ENCODE peak calls at places on chromosomes 6 and 20, in seven cellular contexts. W, Q, M, K, D, F and A are unnamed samples.

GRCh38 chr6:157744202-157744601 is 78.8 kb upstream of the SNX9 start:
- DNase-seq in W (no peak), Q (no peak), M (no peak), K (no peak), D (no peak), F (no peak), A (no peak)

GRCh38 chr6:169592558-169592957 is 109.3 kb downstream of the WDR27 start:
- DNase-seq in W (no peak), Q (no peak), M (peak; percentile 65), K (no peak), D (no peak), F (no peak), A (no peak)

GRCh38 chr6:119112856-119113530 is 34.5 kb upstream of the FAM184A start:
- DNase-seq in W (no peak), Q (no peak), M (peak; percentile 13), K (no peak), D (no peak), F (no peak), A (peak; percentile 50)

GRCh38 chr20:36629719-36630340 is 16.2 kb downstream of the SLA2 start:
- DNase-seq in W (peak; percentile 57), Q (no peak), M (no peak), K (peak; percentile 76), D (no peak), F (peak; percentile 65), A (no peak)

GRCh38 chr20:50027611-50028105 is 44.9 kb downstream of the SNAI1 start:
- DNase-seq in W (no peak), Q (peak; percentile 71), M (peak; percentile 92), K (no peak), D (no peak), F (no peak), A (no peak)

GRCh38 chr6:83257791-83258190 is 64.6 kb downstream of the RWDD2A start:
- DNase-seq in W (no peak), Q (no peak), M (no peak), K (no peak), D (no peak), F (no peak), A (no peak)

GRCh38 chr20:64080013-64080812 is at the start of gene OPRL1:
- DNase-seq in W (peak; percentile 53), Q (no peak), M (no peak), K (peak; percentile 96), D (no peak), F (no peak), A (no peak)

GRCh38 chr6:39910164-39910563 is 24.1 kb downstream of the MOCS1 start:
- DNase-seq in W (no peak), Q (no peak), M (no peak), K (no peak), D (no peak), F (no peak), A (no peak)

GRCh38 chr20:46122516-46123481 is 4.7 kb downstream of the CD40 start:
- DNase-seq in W (no peak), Q (no peak), M (no peak), K (no peak), D (no peak), F (no peak), A (no peak)

GRCh38 chr6:36662827-36663256 is 15.7 kb upstream of the CDKN1A start:
- DNase-seq in W (peak; percentile 27), Q (no peak), M (no peak), K (no peak), D (no peak), F (peak; percentile 37), A (no peak)

GRCh38 chr6:871503-871902 is 178.6 kb upstream of the EXOC2 start:
- DNase-seq in W (no peak), Q (no peak), M (no peak), K (no peak), D (no peak), F (no peak), A (no peak)

GRCh38 chr6:111949546-111949945 is 76.3 kb upstream of the FYN start:
- DNase-seq in W (no peak), Q (no peak), M (no peak), K (no peak), D (no peak), F (no peak), A (no peak)

GRCh38 chr20:7754102-7754501 is 186.2 kb downstream of the HAO1 start:
- DNase-seq in W (no peak), Q (no peak), M (no peak), K (no peak), D (no peak), F (no peak), A (no peak)

GRCh38 chr6:170084166-170084730 is 206.6 kb downstream of the DLL1 start:
- DNase-seq in W (no peak), Q (peak; percentile 6), M (no peak), K (no peak), D (no peak), F (no peak), A (no peak)

GRCh38 chr6:30355281-30355680 is 10.3 kb downstream of the RPP21 start:
- DNase-seq in W (no peak), Q (no peak), M (no peak), K (no peak), D (no peak), F (no peak), A (no peak)

GRCh38 chr6:26624557-26624956 is 27.8 kb downstream of the ABT1 start:
- DNase-seq in W (no peak), Q (no peak), M (no peak), K (no peak), D (no peak), F (no peak), A (no peak)

GRCh38 chr6:39199976-39200375 is 29.3 kb downstream of the KCNK5 start:
- DNase-seq in W (no peak), Q (no peak), M (no peak), K (no peak), D (no peak), F (no peak), A (no peak)

GRCh38 chr6:108565893-108566292 is 5.2 kb downstream of the FOXO3 start:
- DNase-seq in W (no peak), Q (no peak), M (peak; percentile 97), K (no peak), D (no peak), F (peak; percentile 44), A (peak; percentile 84)
- TF ChIP-seq CTCF in W (no peak), Q (peak; percentile 35), M (peak; percentile 20), K (no peak), D (no peak), F (no peak), A (no peak)

DNA sequence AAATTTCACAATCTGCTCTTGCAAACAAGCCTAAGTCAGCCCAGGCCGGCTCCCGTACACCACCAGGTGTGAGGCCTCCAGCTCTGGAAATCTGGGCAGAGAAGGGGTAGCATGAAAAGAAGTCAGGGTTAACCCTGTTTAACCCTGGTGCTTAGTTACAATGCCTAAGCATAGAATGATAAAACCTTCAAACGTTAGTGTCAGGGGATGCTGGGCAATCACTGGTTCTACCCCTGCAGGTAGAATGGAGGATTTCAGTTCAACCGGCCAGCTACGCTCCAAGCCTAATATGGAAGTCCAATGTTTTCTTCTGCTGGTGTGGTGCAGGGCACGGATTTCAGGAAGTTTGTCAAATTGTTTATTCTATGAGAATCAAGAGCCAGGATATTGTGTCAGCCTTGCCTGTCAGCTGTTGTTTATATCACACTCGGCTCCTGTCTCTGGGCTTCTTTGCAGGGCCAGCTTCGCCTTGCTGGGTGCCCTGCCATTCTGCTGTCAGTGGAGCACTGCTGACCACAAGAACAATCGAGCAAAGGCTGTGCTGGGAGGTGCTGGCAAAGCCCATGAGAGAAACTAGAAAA is 20.2 kb upstream of the CD93 start:
- DNase-seq in W (no peak), Q (no peak), M (peak; percentile 62), K (no peak), D (no peak), F (no peak), A (peak; percentile 60)
- TF ChIP-seq CTCF in W (no peak), Q (peak; percentile 30), M (peak; percentile 12), K (no peak), D (peak; percentile 28), F (no peak), A (peak; percentile 40)

GRCh38 chr6:127120787-127121636 is 2.5 kb downstream of the RSPO3 start:
- DNase-seq in W (peak; percentile 41), Q (peak; percentile 55), M (peak; percentile 87), K (peak; percentile 83), D (peak; percentile 86), F (peak; percentile 86), A (peak; percentile 67)

GRCh38 chr6:127124196-127124595 is 5.7 kb downstream of the RSPO3 start:
- DNase-seq in W (no peak), Q (no peak), M (no peak), K (no peak), D (no peak), F (no peak), A (no peak)

GRCh38 chr6:127120109-127120786 is 1.8 kb downstream of the RSPO3 start:
- DNase-seq in W (no peak), Q (no peak), M (no peak), K (peak; percentile 70), D (no peak), F (peak; percentile 17), A (peak; percentile 44)

GRCh38 chr6:127119361-127120108 is 1.1 kb downstream of the RSPO3 start:
- DNase-seq in W (no peak), Q (no peak), M (peak; percentile 28), K (peak; percentile 82), D (peak; percentile 18), F (peak; percentile 56), A (no peak)

DNA sequence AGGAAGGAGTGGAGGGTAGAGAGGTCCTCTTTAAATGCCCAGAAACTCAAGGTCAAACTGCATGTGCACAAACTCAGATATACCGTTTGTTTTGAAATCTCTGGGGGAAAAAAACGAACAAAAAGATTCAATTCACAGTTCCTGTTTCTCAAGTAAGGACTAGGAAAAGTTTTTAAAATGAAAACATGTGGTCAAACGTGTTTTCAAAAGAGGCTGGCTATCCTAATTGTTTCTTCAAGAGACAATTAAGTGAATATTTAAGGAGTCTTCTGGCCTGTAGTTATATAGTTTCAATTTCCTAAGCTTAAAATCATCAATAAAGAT is 3.1 kb downstream of the RSPO3 start:
- DNase-seq in W (no peak), Q (no peak), M (no peak), K (no peak), D (no peak), F (no peak), A (no peak)
- TF ChIP-seq CTCF in W (no peak), Q (no peak), M (no peak), K (no peak), D (peak; percentile 22), F (no peak), A (peak; percentile 18)

GRCh38 chr6:15248451-15249370 is 2.8 kb downstream of the JARID2 start:
- DNase-seq in W (peak; percentile 98), Q (peak; percentile 95), M (peak; percentile 97), K (peak; percentile 97), D (peak; percentile 86), F (peak; percentile 95), A (peak; percentile 99)
- TF ChIP-seq CTCF in W (no peak), Q (peak; percentile 42), M (peak; percentile 19), K (no peak), D (no peak), F (no peak), A (no peak)

DNA sequence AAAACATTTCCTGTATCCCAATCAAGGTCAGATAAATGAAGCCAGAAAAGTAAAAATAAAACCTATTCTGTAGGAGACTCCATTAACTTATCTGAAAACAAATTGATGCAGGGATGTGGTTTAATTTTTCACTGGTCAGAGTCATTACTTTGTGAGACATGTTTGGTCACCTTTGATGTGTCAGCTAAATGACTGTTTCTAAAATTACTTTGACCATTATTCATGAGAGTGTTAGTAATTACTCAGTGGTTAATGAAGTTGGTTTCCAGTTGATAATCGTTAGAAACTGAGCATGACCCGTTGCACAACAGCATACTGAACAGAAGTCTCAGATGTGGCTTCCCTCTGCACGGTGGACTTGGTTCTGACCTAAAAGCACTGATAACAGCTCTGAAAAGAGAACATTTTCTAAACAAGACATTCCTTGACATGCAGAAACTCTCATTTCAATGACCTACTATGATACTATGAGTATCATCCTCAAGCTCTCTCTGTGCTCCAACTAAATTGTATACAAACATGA is 410.5 kb upstream of the RNF217 start:
- DNase-seq in W (no peak), Q (no peak), M (no peak), K (no peak), D (no peak), F (no peak), A (no peak)
- TF ChIP-seq CTCF in W (no peak), Q (no peak), M (no peak), K (no peak), D (no peak), F (no peak), A (no peak)